ENCODE peak calls at places on chromosomes 1 and 21, in nine cellular contexts. X, S, L, B, U, T, O, Z and J are unnamed samples.

GRCh38 chr1:109547412-109548320 is 749 bp upstream of the GNAI3 start:
- DNase-seq in L (no peak), Z (no peak), O (peak; percentile 52), U (no peak), T (no peak), S (no peak), X (no peak), B (no peak), J (no peak)

GRCh38 chr1:95287078-95287477 is 53.1 kb downstream of the RWDD3 start:
- DNase-seq in L (no peak), U (no peak), B (no peak), T (no peak), O (no peak), S (no peak), Z (no peak), X (no peak), J (no peak)

GRCh38 chr1:45769261-45769932 is 18.9 kb upstream of the IPP start:
- DNase-seq in U (peak; percentile 5), X (no peak), O (no peak), S (no peak), L (no peak), B (no peak), Z (peak; percentile 18), T (no peak), J (no peak)

GRCh38 chr1:92065042-92065441 is 10.2 kb downstream of the SETSIP start:
- DNase-seq in T (no peak), O (no peak), Z (no peak), X (no peak), B (no peak), U (no peak), S (no peak), L (no peak), J (no peak)

GRCh38 chr1:179995576-179995975 is 41.0 kb downstream of the CEP350 start:
- DNase-seq in B (no peak), O (no peak), T (no peak), L (no peak), X (no peak), U (no peak), Z (no peak), S (no peak), J (no peak)

GRCh38 chr21:39316062-39316461 is 2.6 kb upstream of the BRWD1 start:
- DNase-seq in U (no peak), X (no peak), T (no peak), S (no peak), Z (no peak), B (no peak), O (peak; percentile 22), L (no peak), J (no peak)

GRCh38 chr1:31370021-31370420 is 2.9 kb downstream of the FABP3 start:
- DNase-seq in T (no peak), Z (no peak), S (no peak), O (no peak), L (no peak), X (no peak), B (no peak), U (no peak), J (no peak)

GRCh38 chr1:51564124-51564523 is 45.1 kb upstream of the EPS15 start:
- DNase-seq in L (no peak), Z (no peak), T (no peak), O (peak; percentile 28), X (peak; percentile 21), S (no peak), B (no peak), U (no peak), J (peak; percentile 10)

GRCh38 chr1:121458291-121459048 is 273.7 kb downstream of the SRGAP2C start:
- DNase-seq in B (no peak), S (no peak), U (no peak), O (no peak), L (no peak), T (no peak), X (no peak), Z (no peak), J (peak; percentile 18)

GRCh38 chr1:34019741-34020552 is 145.1 kb downstream of the CSMD2 start:
- DNase-seq in U (no peak), L (no peak), Z (no peak), S (no peak), T (no peak), X (no peak), O (no peak), B (no peak), J (no peak)

GRCh38 chr1:83761084-83761760 is 237.7 kb downstream of the TTLL7 start:
- DNase-seq in T (no peak), S (no peak), L (no peak), Z (no peak), O (peak; percentile 42), X (no peak), U (no peak), B (no peak), J (peak; percentile 73)

GRCh38 chr1:39852214-39852791 is 31.0 kb downstream of the TRIT1 start:
- DNase-seq in T (no peak), U (no peak), O (no peak), X (no peak), S (no peak), L (no peak), Z (no peak), B (peak; percentile 34), J (no peak)

GRCh38 chr1:108858541-108858940 is 1.6 kb upstream of the AKNAD1 start:
- DNase-seq in O (no peak), S (no peak), B (peak; percentile 9), T (no peak), Z (no peak), U (no peak), L (no peak), X (no peak), J (no peak)

GRCh38 chr1:114061431-114061830 is 82.2 kb downstream of the OLFML3 start:
- DNase-seq in O (no peak), B (no peak), T (no peak), X (no peak), U (no peak), Z (no peak), L (no peak), S (no peak), J (no peak)

GRCh38 chr1:235781807-235782206 is 84.9 kb downstream of the LYST start:
- DNase-seq in X (no peak), O (no peak), T (peak; percentile 11), Z (no peak), S (no peak), B (no peak), L (no peak), U (no peak), J (no peak)

GRCh38 chr1:201769072-201769471 is 59.9 kb upstream of the IPO9 start:
- DNase-seq in U (no peak), X (no peak), O (no peak), T (no peak), L (no peak), Z (no peak), B (no peak), S (no peak), J (no peak)

GRCh38 chr1:16349847-16350406 is 2.4 kb downstream of the FBXO42 start:
- DNase-seq in U (no peak), L (no peak), T (no peak), X (no peak), S (no peak), B (no peak), Z (no peak), O (no peak), J (no peak)

GRCh38 chr1:26110731-26111529 is 694 bp upstream of the PDIK1L start:
- DNase-seq in T (no peak), L (peak; percentile 67), B (peak; percentile 84), X (peak; percentile 68), Z (peak; percentile 67), U (peak; percentile 62), S (peak; percentile 67), O (peak; percentile 84), J (peak; percentile 82)

GRCh38 chr1:228149341-228150020 is at the start of gene GJC2:
- DNase-seq in Z (peak; percentile 61), L (peak; percentile 4), X (no peak), S (no peak), U (peak; percentile 11), B (no peak), T (no peak), O (no peak), J (no peak)

GRCh38 chr1:12173631-12174121 is 6.9 kb downstream of the TNFRSF1B start:
- DNase-seq in L (no peak), O (peak; percentile 93), X (no peak), S (peak; percentile 74), B (no peak), U (no peak), Z (no peak), T (no peak), J (no peak)

GRCh38 chr1:84712288-84712874 is 22.1 kb upstream of the SSX2IP start:
- DNase-seq in T (no peak), B (no peak), S (no peak), L (no peak), Z (peak; percentile 54), X (no peak), U (no peak), O (no peak), J (no peak)

GRCh38 chr1:25990702-25991395 is 7.0 kb downstream of the PAFAH2 start:
- DNase-seq in L (no peak), B (no peak), S (no peak), T (no peak), Z (no peak), X (no peak), O (peak; percentile 69), U (no peak), J (no peak)

GRCh38 chr1:231611851-231612250 is 14.7 kb upstream of the DISC1 start:
- DNase-seq in X (no peak), S (no peak), Z (no peak), L (no peak), B (no peak), U (no peak), O (peak; percentile 25), T (no peak), J (no peak)